ENCODE peak calls at places on chromosomes 16 and 17, in ten cellular contexts. M, E, C, A, F, G, I, Y, H and R are unnamed samples.

GRCh38 chr17:2719861-2720260 is 8.3 kb upstream of the CLUH start:
- DNase-seq in M (no peak), E (no peak), C (no peak), A (no peak), F (no peak), G (no peak), I (no peak), Y (no peak), H (no peak), R (no peak)

GRCh38 chr17:32503251-32504165 is 16.7 kb downstream of the CDK5R1 start:
- DNase-seq in M (no peak), E (no peak), C (no peak), A (no peak), F (no peak), G (no peak), I (peak; percentile 16), Y (no peak), H (no peak), R (no peak)

GRCh38 chr16:47142469-47143328 is 1.0 kb downstream of the NETO2 start:
- DNase-seq in M (peak; percentile 52), E (peak; percentile 11), C (peak; percentile 63), A (peak; percentile 61), F (no peak), G (no peak), I (peak; percentile 18), Y (peak; percentile 44), H (peak; percentile 0), R (no peak)

GRCh38 chr17:77859411-77859810 is 99.1 kb upstream of the TNRC6C start:
- DNase-seq in M (no peak), E (no peak), C (no peak), A (no peak), F (no peak), G (no peak), I (no peak), Y (no peak), H (no peak), R (no peak)

GRCh38 chr17:14926526-14927122 is 338.5 kb downstream of the PMP22 start:
- DNase-seq in M (peak; percentile 46), E (peak; percentile 52), C (peak; percentile 88), A (peak; percentile 65), F (no peak), G (peak; percentile 42), I (peak; percentile 83), Y (peak; percentile 74), H (peak; percentile 13), R (peak; percentile 29)

GRCh38 chr17:11122908-11123307 is 118.1 kb upstream of the SHISA6 start:
- DNase-seq in M (no peak), E (peak; percentile 16), C (no peak), A (no peak), F (peak; percentile 38), G (no peak), I (no peak), Y (no peak), H (no peak), R (no peak)

GRCh38 chr17:56973520-56973919 is 4.4 kb upstream of the SCPEP1 start:
- DNase-seq in M (no peak), E (no peak), C (no peak), A (no peak), F (no peak), G (no peak), I (peak; percentile 89), Y (peak; percentile 59), H (no peak), R (no peak)

GRCh38 chr17:78266771-78267170 is 35.3 kb downstream of the TMEM235 start:
- DNase-seq in M (no peak), E (no peak), C (no peak), A (no peak), F (no peak), G (no peak), I (no peak), Y (no peak), H (no peak), R (no peak)

GRCh38 chr17:44556114-44556853 is 1.0 kb upstream of the FZD2 start:
- DNase-seq in M (peak; percentile 31), E (peak; percentile 29), C (peak; percentile 67), A (peak; percentile 66), F (peak; percentile 48), G (peak; percentile 20), I (peak; percentile 68), Y (peak; percentile 63), H (no peak), R (peak; percentile 19)

GRCh38 chr17:73455050-73455687 is 143.4 kb upstream of the CDC42EP4 start:
- DNase-seq in M (peak; percentile 42), E (no peak), C (no peak), A (no peak), F (no peak), G (peak; percentile 17), I (no peak), Y (no peak), H (no peak), R (no peak)

DNA sequence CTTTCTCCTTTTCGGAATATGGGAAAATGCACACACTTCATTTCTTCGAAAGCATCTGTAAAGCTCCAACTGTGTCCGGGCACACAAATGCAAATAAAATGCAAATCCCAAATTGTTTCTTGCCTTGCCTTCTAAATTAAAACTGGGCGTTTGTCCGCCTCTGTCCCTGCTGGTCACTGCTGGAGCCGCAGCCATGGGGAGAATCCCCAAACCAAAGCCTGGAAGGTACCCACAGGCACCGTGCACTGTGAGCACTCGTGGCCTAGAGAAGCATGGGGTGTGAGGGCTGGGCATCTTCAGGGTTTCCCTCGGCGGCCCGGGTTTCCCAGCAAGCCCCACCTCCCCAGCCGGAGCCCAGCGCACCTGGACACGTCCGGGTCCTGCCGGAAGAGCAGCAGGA is 2.9 kb downstream of the SLC47A2 start:
- DNase-seq in M (no peak), E (no peak), C (no peak), A (no peak), F (no peak), G (no peak), I (peak; percentile 16), Y (no peak), H (no peak), R (no peak)
- TF ChIP-seq CTCF in M (peak; percentile 23), E (no peak), C (no peak), A (no peak), F (no peak), G (no peak), I (peak; percentile 40), Y (peak; percentile 11), H (no peak), R (peak; percentile 38)

DNA sequence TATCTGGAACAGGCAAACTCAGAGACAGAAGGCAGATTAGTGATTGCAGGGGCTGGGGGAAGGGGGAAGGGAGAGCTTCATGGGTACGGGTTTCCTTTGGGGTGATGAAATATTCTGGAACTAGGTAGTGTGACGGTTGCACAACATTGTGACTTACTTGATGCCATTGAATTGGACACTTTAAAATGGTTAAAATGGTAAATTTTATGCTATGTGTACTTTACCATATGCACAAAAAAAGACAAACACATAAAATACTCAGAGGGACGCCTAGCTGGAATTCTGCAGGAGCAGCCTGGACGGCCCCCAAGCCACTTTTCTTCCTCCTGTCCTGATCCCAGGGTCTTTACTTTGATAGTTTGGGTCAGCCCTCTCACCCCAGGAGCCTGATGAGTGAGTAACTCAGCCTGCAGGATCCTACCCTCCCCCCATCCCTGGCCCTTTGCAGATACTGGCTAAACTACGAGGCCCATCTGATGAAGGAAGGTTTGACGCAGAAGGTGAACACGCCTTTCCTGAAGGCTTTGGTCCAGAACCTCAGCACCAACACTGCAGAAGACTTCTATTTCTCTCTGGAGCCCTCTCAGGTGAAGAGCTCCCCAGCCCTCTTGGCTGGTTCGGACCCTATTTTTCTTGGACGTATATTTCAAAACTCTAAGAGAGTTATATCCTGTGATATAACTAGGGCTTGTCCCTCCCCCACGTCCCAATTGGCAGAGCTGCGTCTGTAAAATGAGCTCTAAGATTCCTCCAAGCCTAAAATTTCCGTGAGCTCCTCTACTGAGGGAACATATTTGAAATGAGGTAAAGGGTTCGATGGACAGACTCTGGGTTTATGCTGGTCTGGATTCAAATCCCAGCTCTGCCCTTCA is 7.9 kb downstream of the ADGRG3 start:
- DNase-seq in M (no peak), E (peak; percentile 34), C (peak; percentile 35), A (no peak), F (no peak), G (no peak), I (no peak), Y (no peak), H (no peak), R (no peak)
- TF ChIP-seq CTCF in M (no peak), E (no peak), C (no peak), A (no peak), F (no peak), G (no peak), I (no peak), Y (no peak), H (no peak), R (no peak)

GRCh38 chr16:89983550-89983949 is 35.0 kb downstream of the DEF8 start:
- DNase-seq in M (no peak), E (no peak), C (no peak), A (no peak), F (no peak), G (no peak), I (no peak), Y (no peak), H (no peak), R (no peak)
- TF ChIP-seq CTCF in M (no peak), E (no peak), C (no peak), A (no peak), F (no peak), G (no peak), I (no peak), Y (no peak), H (no peak), R (no peak)

GRCh38 chr16:69084301-69084700 is 21.2 kb upstream of the HAS3 start:
- DNase-seq in M (no peak), E (no peak), C (no peak), A (no peak), F (no peak), G (no peak), I (no peak), Y (peak; percentile 53), H (no peak), R (no peak)

GRCh38 chr16:69087161-69087581 is 18.3 kb upstream of the HAS3 start:
- DNase-seq in M (no peak), E (no peak), C (no peak), A (no peak), F (no peak), G (no peak), I (no peak), Y (no peak), H (no peak), R (no peak)

GRCh38 chr16:69088684-69089083 is 16.8 kb upstream of the HAS3 start:
- DNase-seq in M (no peak), E (no peak), C (no peak), A (no peak), F (no peak), G (no peak), I (no peak), Y (no peak), H (no peak), R (no peak)

GRCh38 chr16:69085032-69085695 is 20.3 kb upstream of the HAS3 start:
- DNase-seq in M (no peak), E (no peak), C (no peak), A (no peak), F (no peak), G (no peak), I (no peak), Y (no peak), H (no peak), R (no peak)

DNA sequence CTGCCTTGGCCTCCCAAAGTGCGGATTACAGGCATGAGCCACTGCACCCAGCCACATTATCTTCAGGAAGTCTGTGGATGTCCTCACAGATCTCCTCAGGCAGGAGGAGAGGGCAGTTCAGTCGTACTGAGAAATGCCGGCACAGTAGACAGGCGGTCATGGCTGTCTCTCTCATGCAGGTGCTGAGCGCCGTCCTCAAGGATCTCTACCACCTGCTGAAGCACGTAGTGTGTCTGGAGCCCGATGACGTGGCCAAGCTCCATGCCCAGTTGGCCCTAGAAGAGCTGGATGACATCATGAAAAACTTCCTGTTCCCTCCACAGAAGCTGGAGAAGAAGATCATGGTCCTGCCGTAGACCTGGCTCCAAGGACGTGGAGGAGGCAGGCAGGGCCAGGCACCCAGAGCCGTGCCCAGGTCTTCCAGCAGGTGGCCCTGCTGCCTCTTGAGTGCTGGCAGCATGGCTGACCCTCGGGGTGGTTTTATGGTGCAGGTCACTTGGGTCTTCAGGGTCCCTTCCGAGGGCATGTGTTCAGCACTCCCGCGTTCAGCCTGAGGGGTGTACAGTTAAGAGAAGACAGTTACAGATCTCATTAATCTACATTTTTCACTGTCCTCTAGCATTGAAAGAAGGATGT is 22.0 kb upstream of the HAS3 start:
- DNase-seq in M (no peak), E (no peak), C (no peak), A (no peak), F (no peak), G (no peak), I (no peak), Y (no peak), H (no peak), R (no peak)
- TF ChIP-seq CTCF in M (no peak), E (no peak), C (peak; percentile 9), A (no peak), F (no peak), G (no peak), I (peak; percentile 23), Y (no peak), H (no peak), R (no peak)